ENCODE peak calls at places on chromosomes 3 and 15, in eight cellular contexts. One of them, this sample, is unnamed. For H3K4me1, the result is how much of the 10 kb centered on the place peaks cover.

GRCh38 chr3:175778994-175779393 is 919.9 kb downstream of the NAALADL2 start:
- ATAC-seq in GM23338: no peak
- ATAC-seq in HCT116: no peak
- ATAC-seq in HepG2: no peak
- ATAC-seq in Panc1: no peak
- ATAC-seq in upper lobe of left lung: no peak
- ATAC-seq in GM12878: no peak
- ATAC-seq in K562: no peak
- ATAC-seq in this sample: no peak

GRCh38 chr3:104610730-104611652 is 755.7 kb upstream of the ALCAM start:
- ATAC-seq in GM23338: no peak
- ATAC-seq in HCT116: no peak
- ATAC-seq in HepG2: no peak
- ATAC-seq in Panc1: no peak
- ATAC-seq in upper lobe of left lung: no peak
- ATAC-seq in GM12878: no peak
- ATAC-seq in K562: no peak
- ATAC-seq in this sample: no peak

GRCh38 chr3:44208086-44208485 is 33.6 kb upstream of the TOPAZ1 start:
- ATAC-seq in GM23338: no peak
- ATAC-seq in HCT116: no peak
- ATAC-seq in HepG2: no peak
- ATAC-seq in Panc1: no peak
- ATAC-seq in upper lobe of left lung: no peak
- ATAC-seq in GM12878: no peak
- ATAC-seq in K562: no peak
- ATAC-seq in this sample: no peak

GRCh38 chr15:39118510-39118909 is 462.4 kb upstream of the THBS1 start:
- ATAC-seq in GM23338: no peak
- ATAC-seq in HCT116: no peak
- ATAC-seq in HepG2: no peak
- ATAC-seq in Panc1: no peak
- ATAC-seq in upper lobe of left lung: no peak
- ATAC-seq in GM12878: no peak
- ATAC-seq in K562: no peak
- ATAC-seq in this sample: no peak

GRCh38 chr3:179671709-179672337 is 19.0 kb downstream of the USP13 start:
- ATAC-seq in GM23338: no peak
- ATAC-seq in HCT116: no peak
- ATAC-seq in HepG2: no peak
- ATAC-seq in Panc1: peak
- ATAC-seq in upper lobe of left lung: no peak
- ATAC-seq in GM12878: no peak
- ATAC-seq in K562: no peak
- ATAC-seq in this sample: peak

GRCh38 chr3:178054505-178054904 is 481.7 kb upstream of the KCNMB2 start:
- ATAC-seq in GM23338: no peak
- ATAC-seq in HCT116: no peak
- ATAC-seq in HepG2: no peak
- ATAC-seq in Panc1: no peak
- ATAC-seq in upper lobe of left lung: no peak
- ATAC-seq in GM12878: no peak
- ATAC-seq in K562: no peak
- ATAC-seq in this sample: no peak

GRCh38 chr3:117665311-117665710 is 955.7 kb downstream of the TUSC7 start:
- ATAC-seq in GM23338: no peak
- ATAC-seq in HCT116: no peak
- ATAC-seq in HepG2: no peak
- ATAC-seq in Panc1: no peak
- ATAC-seq in upper lobe of left lung: no peak
- ATAC-seq in GM12878: no peak
- ATAC-seq in K562: no peak
- ATAC-seq in this sample: no peak

GRCh38 chr3:104906001-104906639 is 460.6 kb upstream of the ALCAM start:
- ATAC-seq in GM23338: no peak
- ATAC-seq in HCT116: no peak
- ATAC-seq in HepG2: no peak
- ATAC-seq in Panc1: no peak
- ATAC-seq in upper lobe of left lung: no peak
- ATAC-seq in GM12878: no peak
- ATAC-seq in K562: no peak
- ATAC-seq in this sample: no peak

GRCh38 chr3:149310796-149311534 is 22.5 kb downstream of the TM4SF18 start:
- ATAC-seq in GM23338: no peak
- ATAC-seq in HCT116: no peak
- ATAC-seq in HepG2: no peak
- ATAC-seq in Panc1: no peak
- ATAC-seq in upper lobe of left lung: no peak
- ATAC-seq in GM12878: peak
- ATAC-seq in K562: no peak
- ATAC-seq in this sample: no peak

GRCh38 chr15:93020976-93021772 is 67.8 kb downstream of the RGMA start:
- ATAC-seq in GM23338: no peak
- ATAC-seq in HCT116: no peak
- ATAC-seq in HepG2: no peak
- ATAC-seq in Panc1: no peak
- ATAC-seq in upper lobe of left lung: no peak
- ATAC-seq in GM12878: peak
- ATAC-seq in K562: no peak
- ATAC-seq in this sample: no peak

GRCh38 chr3:100650651-100651611 is 41.5 kb downstream of the ADGRG7 start:
- ATAC-seq in GM23338: no peak
- ATAC-seq in HCT116: peak
- ATAC-seq in HepG2: no peak
- ATAC-seq in Panc1: no peak
- ATAC-seq in upper lobe of left lung: no peak
- ATAC-seq in GM12878: peak
- ATAC-seq in K562: peak
- ATAC-seq in this sample: peak

GRCh38 chr15:92003515-92004067 is 150.1 kb downstream of the SLCO3A1 start:
- ATAC-seq in GM23338: no peak
- ATAC-seq in HCT116: no peak
- ATAC-seq in HepG2: no peak
- ATAC-seq in Panc1: no peak
- ATAC-seq in upper lobe of left lung: peak
- ATAC-seq in GM12878: no peak
- ATAC-seq in K562: no peak
- ATAC-seq in this sample: no peak

GRCh38 chr3:43477600-43477999 is 144.2 kb downstream of the ANO10 start:
- ATAC-seq in GM23338: no peak
- ATAC-seq in HCT116: no peak
- ATAC-seq in HepG2: no peak
- ATAC-seq in Panc1: no peak
- ATAC-seq in upper lobe of left lung: peak
- ATAC-seq in GM12878: no peak
- ATAC-seq in K562: no peak
- ATAC-seq in this sample: peak

GRCh38 chr3:51530485-51530884 is 8.0 kb upstream of the RAD54L2 start:
- ATAC-seq in GM23338: no peak
- ATAC-seq in HCT116: no peak
- ATAC-seq in HepG2: no peak
- ATAC-seq in Panc1: no peak
- ATAC-seq in upper lobe of left lung: no peak
- ATAC-seq in GM12878: no peak
- ATAC-seq in K562: no peak
- ATAC-seq in this sample: no peak

GRCh38 chr3:96991812-96992211 is 177.4 kb downstream of the EPHA6 start:
- ATAC-seq in GM23338: no peak
- ATAC-seq in HCT116: no peak
- ATAC-seq in HepG2: no peak
- ATAC-seq in Panc1: no peak
- ATAC-seq in upper lobe of left lung: no peak
- ATAC-seq in GM12878: no peak
- ATAC-seq in K562: no peak
- ATAC-seq in this sample: peak

GRCh38 chr3:67662733-67663132 is 8.3 kb upstream of the SUCLG2 start:
- ATAC-seq in GM23338: no peak
- ATAC-seq in HCT116: no peak
- ATAC-seq in HepG2: no peak
- ATAC-seq in Panc1: no peak
- ATAC-seq in upper lobe of left lung: no peak
- ATAC-seq in GM12878: peak
- ATAC-seq in K562: no peak
- ATAC-seq in this sample: no peak

GRCh38 chr15:38486946-38487345 is 33.0 kb downstream of the FAM98B start:
- ATAC-seq in GM23338: no peak
- ATAC-seq in HCT116: no peak
- ATAC-seq in HepG2: no peak
- ATAC-seq in Panc1: no peak
- ATAC-seq in upper lobe of left lung: no peak
- ATAC-seq in GM12878: peak
- ATAC-seq in K562: no peak
- ATAC-seq in this sample: no peak

GRCh38 chr15:39188930-39189329 is 391.9 kb upstream of the THBS1 start:
- ATAC-seq in GM23338: no peak
- ATAC-seq in HCT116: peak
- ATAC-seq in HepG2: no peak
- ATAC-seq in Panc1: no peak
- ATAC-seq in upper lobe of left lung: no peak
- ATAC-seq in GM12878: no peak
- ATAC-seq in K562: no peak
- ATAC-seq in this sample: peak

GRCh38 chr3:18007980-18008379 is 265.5 kb upstream of the TBC1D5 start:
- ATAC-seq in GM23338: no peak
- ATAC-seq in HCT116: no peak
- ATAC-seq in HepG2: no peak
- ATAC-seq in Panc1: no peak
- ATAC-seq in upper lobe of left lung: no peak
- ATAC-seq in GM12878: no peak
- ATAC-seq in K562: no peak
- ATAC-seq in this sample: no peak

GRCh38 chr3:194728986-194729385 is 43.3 kb downstream of the FAM43A start:
- ATAC-seq in GM23338: peak
- ATAC-seq in HCT116: no peak
- ATAC-seq in HepG2: no peak
- ATAC-seq in Panc1: no peak
- ATAC-seq in upper lobe of left lung: no peak
- ATAC-seq in GM12878: no peak
- ATAC-seq in K562: no peak
- ATAC-seq in this sample: no peak

GRCh38 chr15:99257107-99257750 is 5.9 kb downstream of the LRRC28 start:
- ATAC-seq in GM23338: no peak
- ATAC-seq in HCT116: no peak
- ATAC-seq in HepG2: peak
- ATAC-seq in Panc1: no peak
- ATAC-seq in upper lobe of left lung: no peak
- ATAC-seq in GM12878: no peak
- ATAC-seq in K562: no peak
- ATAC-seq in this sample: no peak
- H3K4me1 ChIP-seq in GM23338: under half
- H3K4me1 ChIP-seq in HCT116: under half
- H3K4me1 ChIP-seq in HepG2: under half
- H3K4me1 ChIP-seq in Panc1: under half
- H3K4me1 ChIP-seq in upper lobe of left lung: under half
- H3K4me1 ChIP-seq in GM12878: under half
- H3K4me1 ChIP-seq in K562: under half
- H3K4me1 ChIP-seq in this sample: under half

DNA sequence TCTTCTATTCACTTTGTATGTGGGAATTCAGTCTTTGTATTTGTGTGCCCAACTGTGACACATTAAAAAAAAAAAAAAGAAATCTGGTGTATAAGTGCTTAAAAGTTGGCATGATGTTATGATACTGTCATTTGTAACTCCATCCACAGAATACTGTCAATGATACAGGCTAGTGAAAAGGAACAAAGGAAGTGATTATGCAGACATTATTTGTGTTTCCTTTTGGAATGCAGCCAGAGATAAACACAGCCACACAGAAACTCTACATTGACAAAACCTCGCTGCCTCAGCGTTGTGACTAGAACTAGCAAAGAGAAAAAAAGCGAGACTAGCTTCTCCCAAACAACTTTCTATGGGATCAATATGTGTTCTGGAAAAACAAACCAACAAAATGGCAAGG is 519.2 kb upstream of the AGTR1 start:
- ATAC-seq in GM23338: no peak
- ATAC-seq in HCT116: no peak
- ATAC-seq in HepG2: no peak
- ATAC-seq in Panc1: no peak
- ATAC-seq in upper lobe of left lung: no peak
- ATAC-seq in GM12878: no peak
- ATAC-seq in K562: no peak
- ATAC-seq in this sample: no peak
- TF ChIP-seq POLR2AphosphoS5 in GM23338: no peak
- TF ChIP-seq POLR2AphosphoS5 in HCT116: no peak
- TF ChIP-seq POLR2AphosphoS5 in HepG2: no peak
- TF ChIP-seq POLR2AphosphoS5 in Panc1: no peak
- TF ChIP-seq POLR2AphosphoS5 in upper lobe of left lung: no peak
- TF ChIP-seq POLR2AphosphoS5 in GM12878: no peak
- TF ChIP-seq POLR2AphosphoS5 in K562: no peak
- TF ChIP-seq POLR2AphosphoS5 in this sample: no peak

GRCh38 chr3:30435950-30436349 is 170.5 kb upstream of the TGFBR2 start:
- ATAC-seq in GM23338: no peak
- ATAC-seq in HCT116: no peak
- ATAC-seq in HepG2: no peak
- ATAC-seq in Panc1: no peak
- ATAC-seq in upper lobe of left lung: no peak
- ATAC-seq in GM12878: no peak
- ATAC-seq in K562: no peak
- ATAC-seq in this sample: no peak
- H3K4me3 ChIP-seq in GM23338: no peak
- H3K4me3 ChIP-seq in HCT116: no peak
- H3K4me3 ChIP-seq in HepG2: no peak
- H3K4me3 ChIP-seq in Panc1: no peak
- H3K4me3 ChIP-seq in upper lobe of left lung: no peak
- H3K4me3 ChIP-seq in GM12878: no peak
- H3K4me3 ChIP-seq in K562: no peak
- H3K4me3 ChIP-seq in this sample: no peak

GRCh38 chr3:156678216-156678615 is 3.8 kb downstream of the TIPARP start:
- ATAC-seq in GM23338: no peak
- ATAC-seq in HCT116: no peak
- ATAC-seq in HepG2: no peak
- ATAC-seq in Panc1: no peak
- ATAC-seq in upper lobe of left lung: no peak
- ATAC-seq in GM12878: no peak
- ATAC-seq in K562: no peak
- ATAC-seq in this sample: no peak
- H3K4me1 ChIP-seq in GM23338: under half
- H3K4me1 ChIP-seq in HCT116: under half
- H3K4me1 ChIP-seq in HepG2: half or more
- H3K4me1 ChIP-seq in Panc1: half or more
- H3K4me1 ChIP-seq in upper lobe of left lung: half or more
- H3K4me1 ChIP-seq in GM12878: under half
- H3K4me1 ChIP-seq in K562: under half
- H3K4me1 ChIP-seq in this sample: half or more

DNA sequence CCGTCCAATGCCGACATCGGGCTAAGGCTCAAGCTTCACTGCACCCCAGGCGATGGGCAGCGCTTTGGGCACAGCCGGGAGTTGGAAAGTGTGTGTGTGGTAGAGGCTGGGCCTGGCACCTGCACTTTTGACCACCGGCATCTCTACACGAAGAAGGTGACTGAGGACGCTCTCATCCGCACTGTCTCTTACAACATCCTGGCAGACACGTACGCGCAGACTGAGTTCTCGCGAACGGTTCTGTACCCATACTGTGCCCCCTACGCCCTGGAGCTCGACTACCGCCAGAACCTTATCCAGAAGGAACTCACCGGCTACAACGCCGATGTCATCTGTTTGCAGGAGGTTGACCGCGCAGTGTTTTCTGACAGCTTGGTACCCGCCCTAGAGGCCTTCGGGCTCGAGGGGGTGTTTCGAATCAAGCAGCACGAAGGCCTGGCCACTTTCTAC is 1.0 kb downstream of the PDE12 start:
- ATAC-seq in GM23338: peak
- ATAC-seq in HCT116: peak
- ATAC-seq in HepG2: peak
- ATAC-seq in Panc1: peak
- ATAC-seq in upper lobe of left lung: peak
- ATAC-seq in GM12878: peak
- ATAC-seq in K562: peak
- ATAC-seq in this sample: no peak
- TF ChIP-seq POLR2AphosphoS5 in GM23338: no peak
- TF ChIP-seq POLR2AphosphoS5 in HCT116: no peak
- TF ChIP-seq POLR2AphosphoS5 in HepG2: no peak
- TF ChIP-seq POLR2AphosphoS5 in Panc1: no peak
- TF ChIP-seq POLR2AphosphoS5 in upper lobe of left lung: no peak
- TF ChIP-seq POLR2AphosphoS5 in GM12878: peak
- TF ChIP-seq POLR2AphosphoS5 in K562: no peak
- TF ChIP-seq POLR2AphosphoS5 in this sample: no peak